ENCODE peak calls at places on chromosomes 5 and 9, in four cellular contexts. One of them, this sample, is unnamed.

GRCh38 chr5:173051746-173052145 is 4.4 kb upstream of the CREBRF start:
- DNase-seq in ovary: no peak
- DNase-seq in IMR-90: peak
- DNase-seq in stomach: no peak
- DNase-seq in this sample: no peak

GRCh38 chr9:34554211-34555001 is 31.6 kb upstream of the ENHO start:
- DNase-seq in ovary: no peak
- DNase-seq in IMR-90: no peak
- DNase-seq in stomach: no peak
- DNase-seq in this sample: peak

GRCh38 chr9:87662808-87663528 is 63.0 kb upstream of the CTSL start:
- DNase-seq in ovary: peak
- DNase-seq in IMR-90: peak
- DNase-seq in stomach: peak
- DNase-seq in this sample: no peak

GRCh38 chr9:72583370-72583769 is 62.0 kb downstream of the TMC1 start:
- DNase-seq in ovary: no peak
- DNase-seq in IMR-90: no peak
- DNase-seq in stomach: no peak
- DNase-seq in this sample: no peak

GRCh38 chr5:131460867-131461572 is 174.0 kb downstream of the RAPGEF6 start:
- DNase-seq in ovary: no peak
- DNase-seq in IMR-90: peak
- DNase-seq in stomach: no peak
- DNase-seq in this sample: no peak

GRCh38 chr5:176892663-176893062 is 6.5 kb downstream of the HK3 start:
- DNase-seq in ovary: no peak
- DNase-seq in IMR-90: no peak
- DNase-seq in stomach: peak
- DNase-seq in this sample: peak

GRCh38 chr9:86350006-86350755 is 4.0 kb downstream of the TUT7 start:
- DNase-seq in ovary: no peak
- DNase-seq in IMR-90: no peak
- DNase-seq in stomach: no peak
- DNase-seq in this sample: no peak

GRCh38 chr5:137822158-137822764 is 45.4 kb upstream of the MYOT start:
- DNase-seq in ovary: no peak
- DNase-seq in IMR-90: peak
- DNase-seq in stomach: peak
- DNase-seq in this sample: no peak

GRCh38 chr5:134133213-134133994 is 18.9 kb downstream of the TCF7 start:
- DNase-seq in ovary: no peak
- DNase-seq in IMR-90: no peak
- DNase-seq in stomach: no peak
- DNase-seq in this sample: peak

GRCh38 chr5:139789116-139789844 is 6.3 kb upstream of the PSD2 start:
- DNase-seq in ovary: no peak
- DNase-seq in IMR-90: no peak
- DNase-seq in stomach: no peak
- DNase-seq in this sample: no peak

GRCh38 chr9:124602204-124602603 is 95.0 kb upstream of the NR5A1 start:
- DNase-seq in ovary: no peak
- DNase-seq in IMR-90: peak
- DNase-seq in stomach: no peak
- DNase-seq in this sample: no peak

GRCh38 chr9:38656896-38657295 is 36.5 kb upstream of the ANKRD18A start:
- DNase-seq in ovary: no peak
- DNase-seq in IMR-90: no peak
- DNase-seq in stomach: no peak
- DNase-seq in this sample: no peak

GRCh38 chr5:114305402-114306207 is 56.3 kb upstream of the KCNN2 start:
- DNase-seq in ovary: no peak
- DNase-seq in IMR-90: peak
- DNase-seq in stomach: no peak
- DNase-seq in this sample: no peak

DNA sequence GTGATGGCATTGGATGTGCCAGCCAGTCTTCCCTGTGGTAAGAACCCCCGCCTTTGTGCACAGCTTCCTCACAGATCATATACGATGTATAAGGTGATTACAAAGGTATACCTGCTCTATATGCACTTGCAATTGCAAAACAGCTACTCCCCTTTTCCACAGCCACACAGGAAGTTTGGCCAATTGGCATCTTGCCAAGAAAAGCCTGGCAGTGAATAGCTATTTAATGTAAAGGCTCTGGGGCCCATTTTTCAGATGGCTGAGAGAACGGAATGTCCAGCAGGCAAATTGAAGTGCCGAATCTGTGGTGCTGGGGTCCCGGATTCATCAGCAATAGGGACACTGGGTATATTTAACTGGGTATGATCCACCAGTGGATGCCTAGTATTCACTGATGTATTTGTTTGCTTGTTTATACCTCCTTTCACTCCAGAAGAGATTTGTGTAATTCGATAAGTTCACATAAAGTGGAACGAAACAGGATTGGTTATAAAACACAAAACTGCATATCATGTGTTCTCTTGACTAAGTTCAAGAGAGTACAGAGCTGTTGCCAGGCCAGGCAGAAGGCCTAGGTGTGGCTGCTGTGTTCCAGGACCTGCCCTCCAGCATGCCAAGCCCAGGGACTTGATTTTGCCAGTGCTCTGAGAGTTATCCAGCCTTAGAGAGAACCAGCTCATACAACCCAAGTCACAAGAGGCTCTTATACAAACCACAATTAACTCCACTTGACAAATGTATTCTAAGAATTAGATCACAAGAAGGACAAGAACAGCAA is 27.7 kb upstream of the GABRP start:
- DNase-seq in ovary: no peak
- DNase-seq in IMR-90: no peak
- DNase-seq in stomach: peak
- DNase-seq in this sample: no peak
- TF ChIP-seq POLR2A in ovary: no peak
- TF ChIP-seq POLR2A in IMR-90: no peak
- TF ChIP-seq POLR2A in stomach: no peak
- TF ChIP-seq POLR2A in this sample: no peak

GRCh38 chr9:94639996-94640376 is 668 bp upstream of the FBP1 start:
- DNase-seq in ovary: no peak
- DNase-seq in IMR-90: no peak
- DNase-seq in stomach: no peak
- DNase-seq in this sample: no peak

GRCh38 chr9:94643176-94643575 is 3.9 kb upstream of the FBP1 start:
- DNase-seq in ovary: no peak
- DNase-seq in IMR-90: no peak
- DNase-seq in stomach: no peak
- DNase-seq in this sample: no peak

GRCh38 chr9:94638335-94639044 is 828 bp downstream of the FBP1 start:
- DNase-seq in ovary: no peak
- DNase-seq in IMR-90: no peak
- DNase-seq in stomach: peak
- DNase-seq in this sample: no peak

GRCh38 chr9:94642526-94642925 is 3.2 kb upstream of the FBP1 start:
- DNase-seq in ovary: no peak
- DNase-seq in IMR-90: no peak
- DNase-seq in stomach: no peak
- DNase-seq in this sample: no peak

GRCh38 chr9:94639045-94639995 is at the start of gene FBP1:
- DNase-seq in ovary: no peak
- DNase-seq in IMR-90: no peak
- DNase-seq in stomach: peak
- DNase-seq in this sample: peak
- TF ChIP-seq POLR2A in ovary: no peak
- TF ChIP-seq POLR2A in IMR-90: no peak
- TF ChIP-seq POLR2A in stomach: no peak
- TF ChIP-seq POLR2A in this sample: no peak

GRCh38 chr9:131739192-131739961 is 499 bp downstream of the RAPGEF1 start:
- DNase-seq in ovary: peak
- DNase-seq in IMR-90: no peak
- DNase-seq in stomach: peak
- DNase-seq in this sample: peak
- TF ChIP-seq POLR2A in ovary: no peak
- TF ChIP-seq POLR2A in IMR-90: no peak
- TF ChIP-seq POLR2A in stomach: no peak
- TF ChIP-seq POLR2A in this sample: no peak

GRCh38 chr9:14348241-14349140 is 34.5 kb upstream of the NFIB start:
- DNase-seq in ovary: peak
- DNase-seq in IMR-90: no peak
- DNase-seq in stomach: no peak
- DNase-seq in this sample: no peak

GRCh38 chr9:14349141-14349817 is 35.3 kb upstream of the NFIB start:
- DNase-seq in ovary: no peak
- DNase-seq in IMR-90: no peak
- DNase-seq in stomach: no peak
- DNase-seq in this sample: no peak

GRCh38 chr9:14346301-14346721 is 32.4 kb upstream of the NFIB start:
- DNase-seq in ovary: no peak
- DNase-seq in IMR-90: no peak
- DNase-seq in stomach: no peak
- DNase-seq in this sample: no peak

GRCh38 chr9:14346826-14347407 is 33.0 kb upstream of the NFIB start:
- DNase-seq in ovary: peak
- DNase-seq in IMR-90: no peak
- DNase-seq in stomach: no peak
- DNase-seq in this sample: no peak

DNA sequence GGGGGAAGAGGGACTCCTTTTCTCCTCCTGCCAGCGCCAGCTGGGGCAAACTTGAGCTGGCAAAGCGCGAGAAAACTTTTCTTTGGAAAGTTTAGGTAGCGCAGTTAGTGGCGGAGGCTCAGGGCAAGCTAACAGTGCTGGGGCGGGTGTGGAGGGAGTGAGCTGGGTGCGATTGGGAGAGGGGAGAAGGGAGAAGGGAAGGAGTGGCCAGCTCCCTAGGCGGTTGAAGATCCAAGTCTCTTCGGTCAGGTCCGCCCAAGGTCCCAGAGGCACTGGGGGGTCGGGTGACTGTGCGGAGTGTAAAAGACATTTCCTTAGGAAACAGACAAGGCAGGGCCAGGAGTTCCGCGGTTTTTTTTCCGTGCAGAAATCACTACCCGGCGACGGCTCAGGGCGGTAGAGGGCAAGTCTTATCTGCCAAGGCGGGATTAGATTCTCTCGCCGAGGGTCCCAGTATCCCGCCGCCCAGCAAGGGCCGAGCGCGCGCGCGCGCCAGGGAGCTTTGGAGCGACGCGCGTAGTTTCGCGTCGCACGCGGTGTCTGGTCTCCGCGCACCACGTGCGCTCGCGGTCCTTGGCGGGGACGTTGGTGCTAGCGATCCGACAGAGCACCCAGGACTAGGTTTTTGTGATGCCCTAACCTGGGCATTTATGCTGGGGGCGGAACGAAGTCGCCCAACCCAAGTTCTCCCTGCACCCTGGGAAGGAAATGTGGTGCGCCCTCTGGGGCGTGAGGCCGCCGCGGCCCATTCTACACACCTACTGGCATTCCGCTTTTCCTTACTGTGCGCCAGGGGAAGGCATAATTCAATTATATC is 33.7 kb upstream of the NFIB start:
- DNase-seq in ovary: peak
- DNase-seq in IMR-90: no peak
- DNase-seq in stomach: no peak
- DNase-seq in this sample: no peak
- TF ChIP-seq POLR2A in ovary: no peak
- TF ChIP-seq POLR2A in IMR-90: no peak
- TF ChIP-seq POLR2A in stomach: no peak
- TF ChIP-seq POLR2A in this sample: no peak

This sample was measured in spleen.